ENCODE peak calls at places on chromosome 1, in five cellular contexts. B is left ventricle myocardium inferior, A is H54, D is GM23248, M is HS-5. V is an unnamed sample.

GRCh38 chr1:211324992-211325775 is 1.4 kb upstream of the TRAF5 start:
- DNase-seq in M (no peak), D (no peak), B (no peak), A (no peak), V (no peak)

GRCh38 chr1:59994302-59995198 is 68.0 kb upstream of the CYP2J2 start:
- DNase-seq in M (no peak), B (no peak), A (no peak), D (peak), V (peak)

GRCh38 chr1:78522136-78522535 is 31.4 kb downstream of the PTGFR start:
- DNase-seq in A (no peak), M (no peak), B (no peak), D (no peak), V (no peak)

GRCh38 chr1:11847667-11848445 is at the start of gene NPPA:
- DNase-seq in M (no peak), D (no peak), A (no peak), B (peak), V (peak)

GRCh38 chr1:42272920-42273319 is 62.1 kb downstream of the FOXJ3 start:
- DNase-seq in M (no peak), B (no peak), D (no peak), A (no peak), V (no peak)

GRCh38 chr1:198788561-198789064 is 149.8 kb downstream of the PTPRC start:
- DNase-seq in M (no peak), B (no peak), A (no peak), D (no peak), V (no peak)

GRCh38 chr1:243950166-243950565 is 100.1 kb upstream of the AKT3 start:
- DNase-seq in M (peak), A (peak), D (peak), B (no peak), V (no peak)

GRCh38 chr1:201267481-201268229 is 15.7 kb upstream of the PKP1 start:
- DNase-seq in B (no peak), A (peak), M (peak), D (peak), V (no peak)

GRCh38 chr1:9822897-9823692 is 670 bp downstream of the CLSTN1 start:
- DNase-seq in D (peak), M (no peak), A (peak), B (peak), V (no peak)

GRCh38 chr1:184686540-184686939 is 68.1 kb downstream of the EDEM3 start:
- DNase-seq in A (no peak), D (no peak), B (no peak), M (no peak), V (no peak)

GRCh38 chr1:57404914-57405313 is 18.9 kb downstream of the DAB1 start:
- DNase-seq in M (no peak), D (peak), A (no peak), B (no peak), V (no peak)

GRCh38 chr1:44016875-44017400 is 14.3 kb downstream of the SLC6A9 start:
- DNase-seq in D (no peak), B (no peak), M (no peak), A (no peak), V (no peak)

GRCh38 chr1:234114648-234115307 is 210.3 kb downstream of the SLC35F3 start:
- DNase-seq in B (no peak), D (peak), A (peak), M (peak), V (no peak)

GRCh38 chr1:31748265-31748859 is 15.8 kb downstream of the ADGRB2 start:
- DNase-seq in D (peak), A (no peak), B (no peak), M (no peak), V (no peak)

GRCh38 chr1:241551759-241552638 is 19.8 kb downstream of the KMO start:
- DNase-seq in M (no peak), B (peak), D (no peak), A (no peak), V (peak)

GRCh38 chr1:83509229-83509870 is 489.6 kb downstream of the TTLL7 start:
- DNase-seq in D (peak), B (no peak), A (no peak), M (no peak), V (no peak)

GRCh38 chr1:45721207-45721606 is 29.2 kb downstream of the IPP start:
- DNase-seq in B (no peak), A (no peak), D (peak), M (no peak), V (no peak)

GRCh38 chr1:11156958-11157357 is 32.2 kb upstream of the ANGPTL7 start:
- DNase-seq in D (no peak), M (no peak), B (no peak), A (no peak), V (no peak)

GRCh38 chr1:76510672-76511071 is 356.6 kb upstream of the ST6GALNAC5 start:
- DNase-seq in B (no peak), M (no peak), D (no peak), A (no peak), V (no peak)

GRCh38 chr1:22454476-22455056 is 2.9 kb downstream of the ZBTB40 start:
- DNase-seq in D (peak), M (no peak), A (no peak), B (no peak), V (no peak)

GRCh38 chr1:93575586-93576271 is 105.9 kb downstream of the BCAR3 start:
- DNase-seq in A (no peak), B (peak), M (no peak), D (no peak), V (no peak)

GRCh38 chr1:185929759-185930158 is 195.6 kb downstream of the HMCN1 start:
- DNase-seq in M (no peak), D (peak), B (no peak), A (no peak), V (no peak)

GRCh38 chr1:154115180-154115579 is 39.7 kb downstream of the NUP210L start:
- DNase-seq in A (no peak), B (no peak), D (no peak), M (no peak), V (no peak)

GRCh38 chr1:76868916-76869315 is 1.6 kb downstream of the ST6GALNAC5 start:
- DNase-seq in D (peak), B (no peak), M (no peak), A (no peak), V (no peak)

GRCh38 chr1:160519542-160520435 is 3.3 kb downstream of the SLAMF6 start:
- DNase-seq in A (no peak), D (no peak), B (no peak), M (no peak), V (no peak)

GRCh38 chr1:42423621-42424200 is 32.1 kb downstream of the ZMYND12 start:
- DNase-seq in M (no peak), A (no peak), B (no peak), D (peak), V (no peak)

GRCh38 chr1:15158506-15159165 is 5.1 kb downstream of the TMEM51 start:
- DNase-seq in A (no peak), M (peak), B (no peak), D (peak), V (no peak)

GRCh38 chr1:75053207-75053606 is 81.0 kb upstream of the LHX8 start:
- DNase-seq in M (no peak), A (no peak), D (peak), B (no peak), V (no peak)

GRCh38 chr1:12709696-12710095 is 6.2 kb upstream of the AADACL3 start:
- DNase-seq in D (peak), B (no peak), M (peak), A (no peak), V (no peak)

V was measured in left cardiac atrium.